ENCODE peak calls at places on chromosome 14, in nine cellular contexts. N, R, B, L, P, U, D, H and E are unnamed samples.

GRCh38 chr14:103422981-103423600 is 37.9 kb downstream of the MARK3 start:
- DNase-seq in N (no peak), R (peak; percentile 66), B (no peak), L (no peak), P (peak; percentile 77), U (no peak), D (no peak), H (no peak), E (peak; percentile 33)

GRCh38 chr14:59939828-59940227 is 19.9 kb downstream of the LRRC9 start:
- DNase-seq in N (no peak), R (no peak), B (no peak), L (no peak), P (no peak), U (no peak), D (no peak), H (no peak), E (no peak)

GRCh38 chr14:102451064-102451352 is 58.6 kb downstream of the ANKRD9 start:
- DNase-seq in N (no peak), R (no peak), B (no peak), L (no peak), P (no peak), U (peak; percentile 48), D (no peak), H (no peak), E (no peak)

GRCh38 chr14:71063351-71063750 is 156.1 kb downstream of the PCNX1 start:
- DNase-seq in N (no peak), R (no peak), B (no peak), L (no peak), P (peak; percentile 53), U (no peak), D (no peak), H (no peak), E (no peak)

GRCh38 chr14:100747021-100747586 is 20.4 kb downstream of the DLK1 start:
- DNase-seq in N (no peak), R (peak; percentile 98), B (peak; percentile 88), L (peak; percentile 18), P (peak; percentile 85), U (no peak), D (peak; percentile 88), H (no peak), E (peak; percentile 96)

GRCh38 chr14:74500417-74501134 is 7.0 kb downstream of the ISCA2 start:
- DNase-seq in N (peak; percentile 37), R (no peak), B (no peak), L (no peak), P (no peak), U (no peak), D (no peak), H (no peak), E (no peak)

GRCh38 chr14:75334191-75335051 is 55.8 kb downstream of the FOS start:
- DNase-seq in N (no peak), R (peak; percentile 44), B (no peak), L (no peak), P (peak; percentile 3), U (no peak), D (no peak), H (no peak), E (no peak)

GRCh38 chr14:63268746-63269145 is 50.0 kb downstream of the GPHB5 start:
- DNase-seq in N (no peak), R (no peak), B (no peak), L (no peak), P (no peak), U (no peak), D (no peak), H (no peak), E (no peak)

GRCh38 chr14:35883677-35884293 is 57.6 kb downstream of the BRMS1L start:
- DNase-seq in N (no peak), R (peak; percentile 32), B (no peak), L (peak; percentile 37), P (peak; percentile 54), U (peak; percentile 63), D (no peak), H (peak; percentile 44), E (peak; percentile 9)

GRCh38 chr14:71524321-71524982 is 407.8 kb upstream of the RGS6 start:
- DNase-seq in N (no peak), R (no peak), B (no peak), L (no peak), P (no peak), U (no peak), D (no peak), H (peak; percentile 36), E (no peak)

GRCh38 chr14:77314043-77314442 is 6.6 kb downstream of the POMT2 start:
- DNase-seq in N (no peak), R (peak; percentile 97), B (peak; percentile 40), L (no peak), P (peak; percentile 88), U (no peak), D (peak; percentile 89), H (no peak), E (peak; percentile 95)

GRCh38 chr14:69739486-69739885 is 27.5 kb upstream of the SRSF5 start:
- DNase-seq in N (no peak), R (no peak), B (no peak), L (no peak), P (no peak), U (no peak), D (no peak), H (no peak), E (no peak)

GRCh38 chr14:55272922-55273321 is 1.7 kb downstream of the FBXO34 start:
- DNase-seq in N (no peak), R (no peak), B (no peak), L (no peak), P (no peak), U (no peak), D (no peak), H (no peak), E (no peak)

GRCh38 chr14:89767861-89768268 is 186.7 kb downstream of the EFCAB11 start:
- DNase-seq in N (no peak), R (peak; percentile 53), B (no peak), L (peak; percentile 25), P (peak; percentile 78), U (no peak), D (peak; percentile 27), H (peak; percentile 50), E (peak; percentile 37)

GRCh38 chr14:68514611-68515194 is 278.2 kb downstream of the ZFP36L1 start:
- DNase-seq in N (no peak), R (no peak), B (no peak), L (no peak), P (no peak), U (no peak), D (no peak), H (no peak), E (no peak)

GRCh38 chr14:95327558-95328374 is 8.1 kb upstream of the CLMN start:
- DNase-seq in N (no peak), R (no peak), B (no peak), L (no peak), P (no peak), U (no peak), D (no peak), H (peak; percentile 77), E (no peak)

DNA sequence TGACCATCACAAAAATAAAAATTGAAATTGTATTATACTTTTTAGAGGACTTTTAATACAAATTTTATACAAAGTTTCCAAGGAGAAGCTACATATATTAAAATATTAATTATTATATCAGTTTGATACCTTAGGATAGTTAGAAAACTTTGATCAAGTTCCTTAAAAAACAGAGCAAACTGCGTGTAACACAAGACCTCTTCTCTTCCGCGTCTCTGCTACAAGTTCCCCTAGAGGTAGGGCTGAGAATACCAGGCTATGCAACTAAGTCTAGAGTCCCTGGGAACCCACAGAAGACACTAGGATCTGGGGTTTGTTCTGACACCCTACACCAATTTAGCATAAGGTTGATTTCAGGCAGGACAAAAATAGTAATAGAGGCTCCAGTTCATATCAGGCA is 319.0 kb downstream of the FOXG1 start:
- DNase-seq in N (no peak), R (peak; percentile 3), B (no peak), L (peak; percentile 12), P (peak; percentile 32), U (no peak), D (no peak), H (no peak), E (no peak)
- TF ChIP-seq CTCF in N (no peak), R (peak; percentile 55), B (peak; percentile 12), L (no peak), P (peak; percentile 71), U (no peak), D (peak; percentile 40), H (no peak), E (peak; percentile 69)

GRCh38 chr14:21102472-21103164 is 1.8 kb downstream of the TMEM253 start:
- DNase-seq in N (no peak), R (no peak), B (no peak), L (no peak), P (no peak), U (no peak), D (no peak), H (peak; percentile 30), E (no peak)

GRCh38 chr14:21105095-21105494 is 4.2 kb downstream of the TMEM253 start:
- DNase-seq in N (no peak), R (no peak), B (no peak), L (no peak), P (no peak), U (no peak), D (no peak), H (no peak), E (no peak)

GRCh38 chr14:21103165-21103709 is 2.4 kb downstream of the TMEM253 start:
- DNase-seq in N (no peak), R (no peak), B (no peak), L (no peak), P (no peak), U (no peak), D (no peak), H (no peak), E (no peak)

GRCh38 chr14:21104448-21105060 is 3.7 kb downstream of the TMEM253 start:
- DNase-seq in N (no peak), R (peak; percentile 74), B (no peak), L (peak; percentile 69), P (peak; percentile 87), U (peak; percentile 85), D (peak; percentile 78), H (peak; percentile 70), E (peak; percentile 72)

GRCh38 chr14:21103710-21104447 is 3.0 kb downstream of the TMEM253 start:
- DNase-seq in N (no peak), R (peak; percentile 94), B (peak; percentile 86), L (peak; percentile 93), P (peak; percentile 98), U (peak; percentile 97), D (peak; percentile 94), H (peak; percentile 95), E (peak; percentile 92)
- TF ChIP-seq CTCF in N (peak; percentile 47), R (peak; percentile 74), B (peak; percentile 76), L (peak; percentile 68), P (peak; percentile 79), U (peak; percentile 49), D (peak; percentile 76), H (peak; percentile 76), E (peak; percentile 83)

GRCh38 chr14:92951912-92952471 is 29.0 kb downstream of the CHGA start:
- DNase-seq in N (no peak), R (peak; percentile 57), B (peak; percentile 22), L (peak; percentile 87), P (peak; percentile 74), U (peak; percentile 93), D (peak; percentile 53), H (peak; percentile 95), E (peak; percentile 38)
- TF ChIP-seq CTCF in N (peak; percentile 94), R (peak; percentile 88), B (peak; percentile 97), L (peak; percentile 89), P (peak; percentile 98), U (peak; percentile 97), D (peak; percentile 92), H (peak; percentile 96), E (peak; percentile 99)

GRCh38 chr14:50342211-50343080 is 30.3 kb downstream of the DMAC2L start:
- DNase-seq in N (no peak), R (peak; percentile 94), B (no peak), L (no peak), P (peak; percentile 66), U (peak; percentile 80), D (peak; percentile 67), H (peak; percentile 58), E (peak; percentile 74)
- TF ChIP-seq CTCF in N (peak; percentile 33), R (peak; percentile 64), B (peak; percentile 56), L (no peak), P (peak; percentile 32), U (peak; percentile 54), D (peak; percentile 40), H (peak; percentile 49), E (peak; percentile 49)